ENCODE peak calls at places on chromosomes 13 and 19, in four cellular contexts. T, X, G and Q are unnamed samples.

GRCh38 chr19:29841209-29841558 is 29.4 kb downstream of the CCNE1 start:
- DNase-seq in X (no peak), T (no peak), G (peak), Q (no peak)

GRCh38 chr19:42455621-42456081 is 12.9 kb upstream of the CXCL17 start:
- DNase-seq in X (peak), G (no peak), T (no peak), Q (no peak)

GRCh38 chr13:24511824-24512207 is 762 bp downstream of the PARP4 start:
- DNase-seq in G (no peak), T (no peak), X (no peak), Q (peak)

GRCh38 chr19:42255766-42256750 is 1.1 kb upstream of the ERF start:
- DNase-seq in G (no peak), T (no peak), X (no peak), Q (no peak)

GRCh38 chr13:113603116-113603710 is 18.7 kb downstream of the TFDP1 start:
- DNase-seq in X (no peak), G (no peak), T (no peak), Q (no peak)

GRCh38 chr13:27712421-27712820 is 79.9 kb upstream of the GSX1 start:
- DNase-seq in G (peak), X (no peak), T (no peak), Q (no peak)

GRCh38 chr19:4676955-4677731 is 7.0 kb upstream of the MYDGF start:
- DNase-seq in T (peak), G (peak), X (peak), Q (no peak)

GRCh38 chr19:44840811-44841210 is 5.3 kb upstream of the NECTIN2 start:
- DNase-seq in X (no peak), G (no peak), T (no peak), Q (no peak)

GRCh38 chr19:43229315-43229714 is 23.9 kb upstream of the PSG4 start:
- DNase-seq in G (peak), T (no peak), X (peak), Q (no peak)

GRCh38 chr19:56955637-56956216 is 115.2 kb upstream of the PEG3 start:
- DNase-seq in X (no peak), G (peak), T (no peak), Q (no peak)

GRCh38 chr19:47507031-47507430 is 7.8 kb downstream of the NAPA start:
- DNase-seq in G (no peak), T (no peak), X (no peak), Q (no peak)

GRCh38 chr13:101660711-101661110 is 208.2 kb downstream of the ITGBL1 start:
- DNase-seq in X (no peak), G (no peak), T (no peak), Q (no peak)

GRCh38 chr13:35744566-35745203 is 268.2 kb upstream of the MAB21L1 start:
- DNase-seq in G (no peak), T (no peak), X (no peak), Q (no peak)

GRCh38 chr19:4327252-4327876 is 11.3 kb downstream of the STAP2 start:
- DNase-seq in G (no peak), X (no peak), T (peak), Q (no peak)

GRCh38 chr13:61654501-61654900 is 238.9 kb upstream of the PCDH20 start:
- DNase-seq in T (no peak), X (no peak), G (no peak), Q (no peak)

GRCh38 chr13:95898256-95898655 is 154.9 kb downstream of the UGGT2 start:
- DNase-seq in X (no peak), G (no peak), T (no peak), Q (no peak)

GRCh38 chr19:56282809-56283208 is 10.3 kb downstream of the EDDM13 start:
- DNase-seq in X (no peak), G (no peak), T (no peak), Q (no peak)

GRCh38 chr13:112066624-112067004 is 335 bp upstream of the SOX1 start:
- DNase-seq in T (no peak), X (no peak), G (no peak), Q (no peak)

GRCh38 chr19:2045501-2046045 is 5.5 kb downstream of the MKNK2 start:
- DNase-seq in X (no peak), T (peak), G (no peak), Q (no peak)

GRCh38 chr13:23963947-23964346 is 66.6 kb upstream of the C1QTNF9B start:
- DNase-seq in X (no peak), T (no peak), G (no peak), Q (no peak)

GRCh38 chr13:21420706-21421105 is 38.4 kb downstream of the ZDHHC20 start:
- DNase-seq in T (no peak), X (no peak), G (no peak), Q (no peak)

GRCh38 chr19:44905437-44906160 is at the start of gene APOE:
- DNase-seq in T (peak), G (peak), X (no peak), Q (no peak)

GRCh38 chr13:91747164-91747563 is 348.7 kb downstream of the GPC5 start:
- DNase-seq in G (peak), T (no peak), X (no peak), Q (no peak)

DNA sequence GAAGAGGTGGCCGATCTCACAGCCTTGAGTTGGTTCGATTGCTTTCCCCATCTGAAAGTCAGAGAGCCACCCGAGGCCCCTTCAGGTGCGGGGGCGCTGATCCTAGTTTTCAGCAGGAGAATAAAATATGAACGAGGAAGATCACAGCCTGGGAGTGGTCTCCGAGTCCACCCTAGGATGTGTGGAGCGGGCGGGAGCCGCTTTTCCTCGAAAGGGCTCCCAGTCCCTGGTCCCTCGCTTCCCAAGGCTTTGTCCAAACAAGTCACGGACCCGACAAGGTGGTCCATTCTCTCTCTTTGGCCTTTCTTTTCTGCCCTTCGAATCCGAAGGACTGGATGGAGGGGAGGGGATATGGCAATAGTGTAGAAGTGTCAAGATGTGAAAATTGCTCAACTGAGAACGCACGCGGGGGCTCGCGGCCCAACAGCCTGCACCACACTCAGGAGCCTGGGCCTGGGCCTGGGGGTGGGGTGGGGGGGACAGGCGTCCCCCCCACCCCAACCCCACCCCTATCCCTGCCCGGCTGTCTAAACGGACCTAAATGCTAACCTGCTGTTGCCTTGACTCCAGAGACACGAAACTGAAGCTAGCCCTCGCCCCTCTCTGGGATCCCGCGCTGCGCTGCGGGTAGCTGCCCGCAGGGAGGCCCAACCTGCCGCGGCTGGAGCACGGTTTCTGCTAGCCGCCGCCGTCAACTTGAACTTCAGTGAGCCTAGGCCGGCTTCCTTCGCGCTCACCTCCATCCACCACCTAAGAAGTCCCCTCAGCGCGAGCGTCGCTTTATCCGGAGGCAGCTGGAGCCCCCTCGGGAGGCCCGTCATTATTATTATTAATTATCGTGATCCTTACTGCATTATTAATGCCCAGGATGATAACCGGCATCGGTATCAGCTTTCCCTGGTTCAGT is 7.1 kb downstream of the ZIC2 start:
- DNase-seq in G (no peak), X (no peak), T (no peak), Q (no peak)
- TF ChIP-seq TCF7L2 in G (no peak), X (no peak), T (no peak), Q (no peak)

DNA sequence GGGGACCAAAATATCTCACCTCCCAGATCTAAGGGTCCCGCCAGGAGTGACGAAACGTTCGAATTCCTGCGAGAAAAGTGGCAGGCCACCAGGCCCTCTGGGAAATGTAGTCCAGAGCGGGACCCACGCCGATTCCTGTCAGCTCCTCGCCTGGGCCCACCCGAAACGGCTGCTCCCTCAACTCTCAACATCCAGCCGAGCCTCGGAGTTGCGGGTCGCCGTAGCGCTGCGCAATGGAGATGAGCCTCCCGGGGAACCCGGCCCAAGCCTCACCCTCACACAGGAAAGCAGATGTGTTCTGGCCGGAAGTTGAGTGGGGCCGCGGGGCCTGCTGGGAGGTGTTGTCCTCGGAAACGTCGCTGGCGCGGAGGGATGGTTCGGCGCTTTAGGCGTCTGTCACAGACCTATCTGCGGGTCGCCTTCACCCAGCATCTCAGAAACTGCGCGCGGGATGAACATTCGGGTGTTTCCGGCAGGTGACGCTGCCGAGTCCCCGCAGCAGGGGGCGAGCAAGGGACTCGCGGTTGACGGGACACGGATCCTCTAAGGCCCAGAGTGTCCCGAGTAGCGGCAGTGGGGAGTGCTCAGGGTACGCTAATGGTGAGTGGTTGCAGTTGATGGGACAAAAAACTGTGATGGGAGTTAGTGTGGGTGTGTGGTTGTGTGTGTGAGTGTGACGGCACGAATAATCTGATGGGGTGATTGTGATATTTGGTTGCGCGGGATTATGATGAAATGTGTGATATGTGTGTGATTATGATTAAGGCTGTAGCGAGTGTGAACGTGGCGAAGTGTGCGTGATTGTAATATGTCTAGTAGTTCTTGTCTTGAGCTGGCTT is at the start of the genes ZNF568 and ZNF829:
- DNase-seq in T (no peak), G (peak), X (no peak), Q (peak)
- TF ChIP-seq CTCF in T (no peak), G (peak), X (no peak), Q (peak)

GRCh38 chr13:105312906-105313305 is 1222.6 kb downstream of the EFNB2 start:
- DNase-seq in G (no peak), T (no peak), X (no peak), Q (no peak)
- TF ChIP-seq TCF7L2 in G (no peak), T (no peak), X (no peak), Q (no peak)

DNA sequence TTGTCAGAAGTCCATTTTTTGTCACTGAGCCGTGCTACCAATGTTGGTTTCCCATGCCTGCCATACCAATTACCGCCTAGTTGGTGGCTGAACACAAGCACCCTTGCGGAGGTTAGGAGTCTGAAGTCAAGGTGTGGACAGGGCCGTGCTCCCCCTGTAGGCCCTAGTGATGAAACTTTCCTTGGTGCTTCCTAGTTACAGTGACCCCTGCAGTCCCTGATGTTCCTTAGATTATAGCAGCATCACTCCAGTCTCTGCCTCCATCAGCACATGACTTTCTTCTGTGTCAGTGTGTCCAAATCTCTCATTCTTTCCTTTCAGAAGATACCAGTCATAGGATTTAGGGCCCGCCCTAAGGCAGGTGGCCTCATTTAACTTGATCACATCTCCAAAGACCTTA is 99.0 kb downstream of the MYO16 start:
- DNase-seq in T (no peak), G (peak), X (peak), Q (no peak)
- TF ChIP-seq CTCF in T (peak), G (peak), X (peak), Q (no peak)